ENCODE peak calls at places on chromosomes 4 and X, in eight cellular contexts. S is stimulated activated CD4-positive, alpha-beta T cell treated with anti-CD3 and anti-CD28 coated beads, Interleukin-2, amount 100 ng/mL, for 24 hours; I is AG20443; N is AG10803; P is breast epithelium; Z is activated T-cell treated with anti-CD3 and anti-CD28 coated beads, Interleukin-2, amount 50 U/mL, for 72 hours; H is ELF-1; T is WTC11. Q is an unnamed sample.

GRCh38 chr4:162274354-162274753 is 110.6 kb upstream of the FSTL5 start:
- DNase-seq in Z (no peak), S (no peak), H (no peak), N (no peak), P (no peak), T (no peak), I (no peak), Q (no peak)

GRCh38 chr4:184355111-184355604 is 119.2 kb downstream of the IRF2 start:
- DNase-seq in N (peak), T (no peak), P (no peak), S (no peak), H (no peak), I (peak), Z (no peak), Q (peak)

GRCh38 chr4:71616168-71616811 is 167.6 kb downstream of the GC start:
- DNase-seq in P (no peak), N (no peak), T (no peak), Z (no peak), H (no peak), S (no peak), I (no peak), Q (no peak)

GRCh38 chr4:7027284-7027683 is 15.9 kb upstream of the TADA2B start:
- DNase-seq in Z (no peak), S (no peak), P (no peak), N (no peak), H (no peak), T (no peak), I (no peak), Q (no peak)

GRCh38 chrX:14509325-14510057 is 19.8 kb upstream of the GLRA2 start:
- DNase-seq in S (no peak), H (no peak), N (no peak), T (no peak), Z (no peak), P (no peak), I (no peak), Q (no peak)

GRCh38 chr4:156672492-156672891 is 299.1 kb downstream of the PDGFC start:
- DNase-seq in Z (no peak), H (no peak), I (no peak), N (peak), S (no peak), P (no peak), T (no peak), Q (no peak)

GRCh38 chr4:20172070-20172760 is 79.5 kb upstream of the SLIT2 start:
- DNase-seq in I (peak), S (no peak), N (peak), H (no peak), P (no peak), Z (no peak), T (no peak), Q (no peak)

GRCh38 chr4:99617374-99617773 is 40.3 kb downstream of the C4orf54 start:
- DNase-seq in Z (no peak), S (no peak), I (no peak), T (no peak), H (no peak), N (no peak), P (no peak), Q (no peak)

GRCh38 chr4:133960975-133961374 is 240.6 kb downstream of the PABPC4L start:
- DNase-seq in P (no peak), Z (no peak), N (no peak), T (no peak), I (no peak), S (no peak), H (no peak), Q (no peak)

GRCh38 chr4:65880594-65880993 is 210.3 kb upstream of the EPHA5 start:
- DNase-seq in T (no peak), N (no peak), S (no peak), I (no peak), H (no peak), Z (no peak), P (no peak), Q (no peak)

GRCh38 chrX:15947648-15948317 is 93.2 kb upstream of the AP1S2 start:
- DNase-seq in Z (no peak), T (peak), N (peak), I (peak), P (no peak), H (peak), S (no peak), Q (no peak)

GRCh38 chrX:9234315-9234714 is 200.4 kb upstream of the FAM9B start:
- DNase-seq in N (no peak), T (no peak), S (no peak), P (no peak), Z (no peak), H (no peak), I (no peak), Q (no peak)

GRCh38 chr4:172202480-172203076 is 389.4 kb downstream of the GALNTL6 start:
- DNase-seq in I (peak), Z (no peak), P (no peak), S (no peak), H (no peak), N (peak), T (no peak), Q (no peak)

GRCh38 chr4:52643846-52644245 is 15.3 kb downstream of the USP46 start:
- DNase-seq in T (no peak), I (peak), Z (no peak), H (no peak), N (peak), P (no peak), S (no peak), Q (no peak)

GRCh38 chr4:79340568-79340967 is 14.7 kb upstream of the NAA11 start:
- DNase-seq in H (no peak), I (no peak), P (no peak), N (no peak), T (no peak), Z (no peak), S (no peak), Q (no peak)

GRCh38 chr4:92334716-92335350 is 31.1 kb downstream of the GRID2 start:
- DNase-seq in T (no peak), P (no peak), N (no peak), H (no peak), Z (no peak), S (no peak), I (no peak), Q (no peak)

GRCh38 chr4:150127757-150128156 is 49.5 kb downstream of the DCLK2 start:
- DNase-seq in N (no peak), I (no peak), P (no peak), Z (no peak), T (no peak), S (no peak), H (no peak), Q (no peak)